ENCODE peak calls at places on chromosomes 12 and 14, in five cellular contexts. Y is activated CD4-positive, alpha-beta T cell treated with anti-CD3 and anti-CD28 coated beads, Interleukin-2, amount 10 ng/mL, durations not matched to agents 24 days and 14 days; N is NCI-H2107; E is nucleus accumbens; G is neural crest cell. I is an unnamed sample.

GRCh38 chr14:23045419-23046357 is 3.7 kb downstream of the PSMB11 start:
- DNase-seq in Y (no peak), N (no peak), E (no peak), G (no peak), I (peak; percentile 46)

GRCh38 chr14:78902010-78902623 is 731.9 kb downstream of the NRXN3 start:
- DNase-seq in Y (peak; percentile 55), N (peak; percentile 30), E (peak; percentile 36), G (peak; percentile 65), I (no peak)

GRCh38 chr12:10861366-10861765 is 12.1 kb upstream of the PRR4 start:
- DNase-seq in Y (no peak), N (no peak), E (no peak), G (no peak), I (no peak)

GRCh38 chr12:109020136-109020535 is 732 bp downstream of the SVOP start:
- DNase-seq in Y (no peak), N (no peak), E (peak; percentile 26), G (no peak), I (no peak)

GRCh38 chr12:19546027-19546426 is 106.7 kb downstream of the AEBP2 start:
- DNase-seq in Y (no peak), N (no peak), E (no peak), G (no peak), I (no peak)

GRCh38 chr12:13004368-13004767 is 4.3 kb upstream of the HEBP1 start:
- DNase-seq in Y (no peak), N (no peak), E (no peak), G (no peak), I (no peak)

GRCh38 chr12:110745632-110746284 is 3.1 kb upstream of the PPP1CC start:
- DNase-seq in Y (no peak), N (no peak), E (no peak), G (no peak), I (no peak)

GRCh38 chr12:126668538-126668937 is 1598.4 kb upstream of the TMEM132C start:
- DNase-seq in Y (no peak), N (no peak), E (no peak), G (no peak), I (no peak)

GRCh38 chr12:904010-904414 is 45.5 kb downstream of the RAD52 start:
- DNase-seq in Y (no peak), N (peak; percentile 13), E (no peak), G (no peak), I (no peak)

GRCh38 chr14:34059037-34059924 is 108.4 kb upstream of the EGLN3 start:
- DNase-seq in Y (peak; percentile 57), N (no peak), E (no peak), G (no peak), I (no peak)

GRCh38 chr14:74583689-74584434 is 28.2 kb downstream of the LTBP2 start:
- DNase-seq in Y (no peak), N (no peak), E (no peak), G (no peak), I (peak; percentile 21)

GRCh38 chr14:36214476-36215216 is 38.1 kb upstream of the PTCSC3 start:
- DNase-seq in Y (no peak), N (no peak), E (no peak), G (no peak), I (no peak)

GRCh38 chr14:38004610-38004879 is 203.2 kb upstream of the SSTR1 start:
- DNase-seq in Y (no peak), N (no peak), E (no peak), G (no peak), I (no peak)

GRCh38 chr12:3869860-3870259 is 3.3 kb downstream of the PARP11 start:
- DNase-seq in Y (peak; percentile 84), N (no peak), E (no peak), G (no peak), I (no peak)

GRCh38 chr14:64683264-64683663 is 21.0 kb upstream of the PLEKHG3 start:
- DNase-seq in Y (no peak), N (no peak), E (peak; percentile 91), G (peak; percentile 49), I (no peak)

GRCh38 chr12:62618948-62619347 is 152.3 kb downstream of the MON2 start:
- DNase-seq in Y (no peak), N (no peak), E (no peak), G (no peak), I (no peak)

GRCh38 chr14:99513183-99513694 is 32.0 kb downstream of the CCNK start:
- DNase-seq in Y (no peak), N (no peak), E (no peak), G (no peak), I (peak; percentile 65)

GRCh38 chr12:121789800-121790748 is 3.4 kb downstream of the RHOF start:
- DNase-seq in Y (peak; percentile 98), N (no peak), E (no peak), G (no peak), I (peak; percentile 99)

GRCh38 chr12:89225401-89225800 is 126.9 kb downstream of the DUSP6 start:
- DNase-seq in Y (peak; percentile 92), N (no peak), E (no peak), G (no peak), I (peak; percentile 71)

GRCh38 chr12:1448321-1448720 is 146.1 kb downstream of the FBXL14 start:
- DNase-seq in Y (no peak), N (no peak), E (no peak), G (no peak), I (no peak)

GRCh38 chr12:19893514-19893913 is 454.2 kb downstream of the AEBP2 start:
- DNase-seq in Y (no peak), N (no peak), E (no peak), G (no peak), I (no peak)